ENCODE peak calls at places on chromosomes 5 and 9, in five cellular contexts. P is esophagus squamous epithelium, Y is gastrocnemius medialis, E is body of pancreas, B is tibial artery. A is an unnamed sample. For H3K4me1, the result is how much of the 10 kb centered on the place peaks cover.

GRCh38 chr5:168740055-168740820 is 161.1 kb upstream of the PANK3 start:
- DNase-seq in E (no peak), P (no peak), Y (no peak), B (peak), A (no peak)

GRCh38 chr5:83377131-83377865 is 94.2 kb upstream of the VCAN start:
- DNase-seq in B (no peak), E (no peak), P (no peak), Y (no peak), A (peak)

GRCh38 chr5:80935811-80936385 is 24.3 kb upstream of the RASGRF2 start:
- DNase-seq in B (no peak), Y (no peak), E (no peak), P (no peak), A (no peak)

GRCh38 chr5:24598926-24599325 is 45.9 kb downstream of the CDH10 start:
- DNase-seq in B (no peak), Y (no peak), P (no peak), E (no peak), A (no peak)

GRCh38 chr9:120755827-120756434 is 37.3 kb downstream of the FBXW2 start:
- DNase-seq in P (no peak), E (peak), B (no peak), Y (peak), A (peak)

GRCh38 chr9:125484632-125485282 is 222.3 kb downstream of the MAPKAP1 start:
- DNase-seq in B (no peak), P (no peak), E (peak), Y (no peak), A (no peak)

GRCh38 chr5:133303298-133303697 is 251.5 kb downstream of the HSPA4 start:
- DNase-seq in P (no peak), B (no peak), E (no peak), Y (no peak), A (no peak)

GRCh38 chr9:124623966-124624734 is 117.0 kb upstream of the NR5A1 start:
- DNase-seq in Y (no peak), P (no peak), E (no peak), B (no peak), A (no peak)

GRCh38 chr5:180821538-180821937 is 18.9 kb upstream of the MGAT1 start:
- DNase-seq in P (no peak), Y (no peak), E (no peak), B (no peak), A (no peak)
- H3K4me1 ChIP-seq in P (half or more), Y (under half), E (half or more), B (under half), A (under half)

GRCh38 chr5:67481362-67481761 is 284.8 kb upstream of the CD180 start:
- DNase-seq in E (no peak), P (no peak), B (no peak), Y (no peak), A (no peak)
- H3K4me3 ChIP-seq in E (no peak), P (no peak), B (no peak), Y (no peak), A (no peak)

DNA sequence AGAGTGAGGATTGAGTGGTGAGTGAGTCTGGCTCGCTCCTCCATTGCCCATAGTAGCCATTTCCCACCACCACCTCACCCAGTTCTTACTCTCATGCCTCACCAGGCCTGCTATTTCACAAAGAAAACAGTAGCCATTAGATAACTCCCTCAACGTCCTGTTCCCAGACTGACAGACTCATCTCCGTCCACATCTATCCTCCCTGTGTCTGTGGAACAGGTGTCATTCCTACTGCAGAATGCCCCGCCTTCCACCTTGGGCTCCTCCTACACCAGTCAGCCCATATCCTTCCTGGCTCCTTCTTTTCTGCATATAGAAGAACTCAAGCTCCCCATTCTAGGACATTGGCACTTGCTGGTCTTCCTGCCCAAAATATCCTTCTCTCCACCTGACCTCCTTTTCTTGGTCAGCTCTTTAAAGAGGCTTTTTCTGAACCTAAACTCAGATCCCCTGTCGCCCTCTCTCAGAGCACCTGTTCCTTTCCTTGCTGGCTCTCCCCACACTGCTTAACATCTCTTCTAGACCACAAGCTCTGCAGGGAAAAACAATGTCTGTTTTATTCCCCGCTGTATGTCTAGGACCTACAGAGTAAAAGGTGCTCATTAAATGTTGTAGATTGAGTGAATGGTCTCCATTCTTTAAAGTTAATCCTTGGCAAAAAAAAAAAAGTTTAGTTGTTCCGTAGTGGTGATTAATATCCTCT is 3.2 kb downstream of the TNFAIP8 start:
- DNase-seq in B (no peak), Y (no peak), P (no peak), E (no peak), A (no peak)
- H3K4me1 ChIP-seq in B (half or more), Y (under half), P (half or more), E (under half), A (under half)

GRCh38 chr9:126805546-126806262 is 864 bp downstream of the ZBTB43 start:
- DNase-seq in P (no peak), Y (peak), E (peak), B (no peak), A (peak)

GRCh38 chr9:126804198-126804695 is 593 bp upstream of the ZBTB43 start:
- DNase-seq in B (no peak), P (no peak), E (no peak), Y (no peak), A (no peak)

GRCh38 chr9:126804696-126805545 is at the start of gene ZBTB43:
- DNase-seq in B (peak), E (peak), Y (peak), P (peak), A (peak)

GRCh38 chr9:126799051-126799450 is 5.8 kb upstream of the ZBTB43 start:
- DNase-seq in B (no peak), E (no peak), P (no peak), Y (no peak), A (no peak)

DNA sequence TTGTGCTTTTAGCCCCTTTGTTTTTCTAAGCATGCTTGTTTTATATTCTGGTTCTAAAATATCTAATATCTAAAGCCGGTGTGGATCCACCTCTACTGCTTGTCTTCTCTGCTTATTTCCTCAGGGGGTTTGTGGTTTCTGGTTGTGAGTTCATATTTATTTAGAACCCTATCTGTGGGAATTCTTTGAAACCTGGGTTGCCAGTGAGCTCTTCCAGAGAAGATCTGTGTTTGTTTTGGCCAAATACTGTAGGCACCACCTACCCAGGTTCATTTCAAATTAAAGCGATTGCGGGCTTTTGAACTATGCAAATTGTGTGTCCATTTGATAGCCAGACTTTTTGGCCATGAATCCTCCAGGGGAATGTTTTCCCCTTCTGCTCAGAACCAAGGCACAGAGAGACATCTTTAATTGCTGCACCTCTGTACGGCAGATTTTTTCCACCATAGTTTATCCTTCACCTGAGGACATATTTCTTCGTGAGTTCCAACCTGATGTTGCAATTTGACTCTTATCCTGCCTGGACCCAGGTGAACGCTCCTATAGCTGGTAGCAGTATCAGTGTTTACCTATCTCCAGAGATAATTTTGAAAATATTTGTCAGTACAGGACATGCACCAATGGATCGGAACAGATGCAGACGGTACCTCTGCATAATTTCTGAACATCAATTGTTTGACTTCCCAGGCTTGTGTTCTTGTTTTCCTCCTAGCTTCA is 2.3 kb upstream of the ZBTB43 start:
- DNase-seq in B (no peak), Y (no peak), P (no peak), E (no peak), A (no peak)
- H3K4me3 ChIP-seq in B (no peak), Y (no peak), P (no peak), E (no peak), A (no peak)

GRCh38 chr9:130017035-130017909 is 25.7 kb downstream of the FNBP1 start:
- DNase-seq in B (no peak), E (no peak), P (no peak), Y (no peak), A (no peak)
- H3K4me1 ChIP-seq in B (half or more), E (under half), P (under half), Y (under half), A (under half)